ENCODE peak calls at places on chromosome 10, in seven cellular contexts. U is H1, Y is HepG2, Q is HCT116, C is K562, A is SK-N-SH, G is GM12878. F is an unnamed sample.

GRCh38 chr10:120981601-120982381 is 130.6 kb downstream of the WDR11 start:
- DNase-seq in G (no peak), A (no peak), Q (no peak), C (no peak), U (no peak), Y (no peak), F (no peak)

GRCh38 chr10:24784061-24784460 is 60.4 kb upstream of the ARHGAP21 start:
- DNase-seq in A (no peak), G (no peak), Q (no peak), U (no peak), Y (no peak), C (no peak), F (no peak)

GRCh38 chr10:50326757-50327701 is 75.7 kb upstream of the ASAH2 start:
- DNase-seq in A (no peak), G (no peak), C (peak), Y (no peak), U (no peak), Q (no peak), F (peak)

GRCh38 chr10:1402016-1402820 is 335.1 kb downstream of the ADARB2 start:
- DNase-seq in C (no peak), Y (no peak), A (peak), Q (no peak), G (no peak), U (no peak), F (no peak)

GRCh38 chr10:77156406-77156879 is 481.2 kb downstream of the KCNMA1 start:
- DNase-seq in U (no peak), C (no peak), Q (no peak), G (no peak), Y (no peak), A (no peak), F (no peak)

GRCh38 chr10:46226900-46227558 is 59.8 kb upstream of the ANTXRL start:
- DNase-seq in U (no peak), C (no peak), G (no peak), Q (no peak), A (no peak), Y (no peak), F (no peak)

GRCh38 chr10:123862421-123863188 is 29.0 kb downstream of the CPXM2 start:
- DNase-seq in C (no peak), Q (no peak), Y (no peak), U (no peak), A (no peak), G (no peak), F (no peak)

GRCh38 chr10:119667562-119668328 is 16.6 kb downstream of the BAG3 start:
- DNase-seq in C (no peak), G (no peak), Q (peak), A (peak), Y (peak), U (peak), F (peak)

GRCh38 chr10:129883637-129884389 is 80.3 kb downstream of the EBF3 start:
- DNase-seq in G (no peak), A (no peak), C (no peak), Y (no peak), U (no peak), Q (no peak), F (no peak)

GRCh38 chr10:129404091-129404490 is 63.0 kb upstream of the MGMT start:
- DNase-seq in G (no peak), U (no peak), Y (no peak), A (no peak), C (peak), Q (no peak), F (no peak)

GRCh38 chr10:133456041-133456951 is 2.6 kb downstream of the SCART1 start:
- DNase-seq in Q (no peak), C (no peak), U (no peak), G (no peak), A (no peak), Y (no peak), F (no peak)

GRCh38 chr10:1115262-1115955 is 59.2 kb downstream of the WDR37 start:
- DNase-seq in Q (no peak), A (no peak), Y (no peak), C (no peak), G (no peak), U (no peak), F (no peak)

GRCh38 chr10:6669269-6669859 is 89.3 kb upstream of the PRKCQ start:
- DNase-seq in G (no peak), C (peak), A (peak), U (no peak), Q (peak), Y (peak), F (peak)

GRCh38 chr10:95988702-95989101 is 54.7 kb upstream of the CCNJ start:
- DNase-seq in C (no peak), Y (no peak), Q (no peak), G (no peak), U (no peak), A (no peak), F (no peak)

GRCh38 chr10:128087884-128088695 is 38.1 kb downstream of the MKI67 start:
- DNase-seq in C (no peak), Y (peak), A (peak), U (no peak), Q (peak), G (no peak), F (peak)

GRCh38 chr10:98748298-98748697 is 301.6 kb upstream of the HPS1 start:
- DNase-seq in C (peak), A (peak), U (peak), Y (peak), Q (peak), G (no peak), F (no peak)

GRCh38 chr10:35352508-35352907 is 16.2 kb downstream of the CCNY start:
- DNase-seq in Q (no peak), C (no peak), U (no peak), A (no peak), G (no peak), Y (no peak), F (no peak)

GRCh38 chr10:74558403-74558802 is 268.0 kb upstream of the KAT6B start:
- DNase-seq in C (no peak), G (no peak), Y (no peak), A (no peak), Q (no peak), U (no peak), F (no peak)

GRCh38 chr10:132355754-132356153 is 23.8 kb downstream of the LRRC27 start:
- DNase-seq in Y (no peak), A (no peak), U (no peak), G (no peak), Q (no peak), C (no peak), F (no peak)

GRCh38 chr10:10785627-10786333 is 231.9 kb upstream of the CELF2 start:
- DNase-seq in C (no peak), A (no peak), Y (no peak), U (no peak), G (no peak), Q (no peak), F (no peak)

GRCh38 chr10:114309111-114309651 is 70.1 kb downstream of the VWA2 start:
- DNase-seq in Q (no peak), A (no peak), U (no peak), C (no peak), Y (no peak), G (no peak), F (no peak)

GRCh38 chr10:117549100-117549499 is 6.6 kb downstream of the EMX2 start:
- DNase-seq in U (no peak), C (no peak), G (no peak), Q (no peak), A (no peak), Y (no peak), F (no peak)

GRCh38 chr10:98528166-98528784 is 81.5 kb upstream of the HPS1 start:
- DNase-seq in A (no peak), U (no peak), Y (no peak), Q (no peak), C (no peak), G (no peak), F (no peak)

GRCh38 chr10:61989995-61990760 is 88.7 kb downstream of the ARID5B start:
- DNase-seq in Q (no peak), U (no peak), C (no peak), A (no peak), G (no peak), Y (no peak), F (no peak)

GRCh38 chr10:4847580-4848020 is 21.6 kb downstream of the AKR1E2 start:
- DNase-seq in G (no peak), Y (no peak), A (no peak), C (peak), U (no peak), Q (no peak), F (peak)

GRCh38 chr10:129481641-129482040 is 14.6 kb downstream of the MGMT start:
- DNase-seq in Q (no peak), C (no peak), G (no peak), A (no peak), Y (no peak), U (no peak), F (no peak)

GRCh38 chr10:110648743-110649651 is 4.9 kb downstream of the RBM20 start:
- DNase-seq in U (no peak), C (no peak), G (no peak), Q (no peak), Y (no peak), A (no peak), F (no peak)

GRCh38 chr10:13816195-13816926 is 229.6 kb downstream of the PRPF18 start:
- DNase-seq in A (no peak), Y (no peak), G (no peak), Q (no peak), C (no peak), U (no peak), F (no peak)

GRCh38 chr10:92413011-92413410 is 122.0 kb downstream of the MARCHF5 start:
- DNase-seq in Q (no peak), Y (no peak), G (no peak), U (no peak), A (no peak), C (no peak), F (no peak)

GRCh38 chr10:74223755-74224530 is 72.9 kb downstream of the ADK start:
- DNase-seq in G (no peak), Y (no peak), Q (peak), U (no peak), A (no peak), C (no peak), F (no peak)

GRCh38 chr10:28569506-28570159 is 36.7 kb downstream of the WAC start:
- DNase-seq in Q (no peak), U (no peak), G (no peak), Y (peak), A (no peak), C (peak), F (no peak)

GRCh38 chr10:15869935-15870334 is 9.6 kb upstream of the MINDY3 start:
- DNase-seq in Q (no peak), C (no peak), A (no peak), U (no peak), Y (no peak), G (no peak), F (no peak)

GRCh38 chr10:49277973-49278372 is 21.0 kb upstream of the C10orf71 start:
- DNase-seq in G (no peak), Q (no peak), A (no peak), U (no peak), C (no peak), Y (no peak), F (no peak)

GRCh38 chr10:49281461-49281860 is 17.5 kb upstream of the C10orf71 start:
- DNase-seq in A (peak), Q (no peak), Y (no peak), G (no peak), C (peak), U (peak), F (no peak)

GRCh38 chr10:49279015-49279880 is 19.7 kb upstream of the C10orf71 start:
- DNase-seq in Y (no peak), Q (no peak), A (no peak), G (no peak), C (no peak), U (no peak), F (no peak)

GRCh38 chr10:49278497-49278902 is 20.5 kb upstream of the C10orf71 start:
- DNase-seq in G (no peak), A (peak), Y (no peak), C (peak), Q (no peak), U (no peak), F (no peak)

DNA sequence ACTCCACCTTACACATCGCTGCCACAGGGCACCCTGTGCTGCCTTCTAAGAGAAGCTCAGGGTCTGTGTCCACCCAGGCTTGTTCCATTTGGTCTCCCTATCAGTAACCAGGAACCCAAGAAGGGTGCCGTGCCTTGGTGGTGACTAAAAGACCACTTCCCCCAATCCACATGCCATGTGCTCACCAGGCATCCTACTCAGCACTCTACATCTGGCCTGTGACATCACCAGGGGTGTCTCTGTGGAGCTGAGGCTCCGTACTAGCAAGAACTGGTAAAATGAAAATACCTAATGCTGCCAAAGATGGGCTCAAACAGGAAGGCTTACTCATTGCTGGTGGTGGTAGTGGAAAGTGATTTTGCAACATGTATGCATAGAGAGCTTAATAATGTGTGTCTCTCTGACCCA is 19.0 kb upstream of the C10orf71 start:
- DNase-seq in Y (no peak), C (no peak), U (no peak), A (no peak), G (no peak), Q (no peak), F (no peak)
- TF ChIP-seq JUND in Y (no peak), C (no peak), U (no peak), A (no peak), G (no peak), Q (no peak), F (no peak)

GRCh38 chr10:72140174-72140573 is 51.8 kb upstream of the SPOCK2 start:
- DNase-seq in Q (no peak), C (no peak), A (no peak), G (no peak), U (no peak), Y (no peak), F (no peak)

GRCh38 chr10:72146559-72147323 is 58.4 kb upstream of the SPOCK2 start:
- DNase-seq in C (no peak), Q (no peak), U (no peak), A (no peak), G (no peak), Y (no peak), F (no peak)

GRCh38 chr10:72140850-72141249 is 52.5 kb upstream of the SPOCK2 start:
- DNase-seq in Y (no peak), U (no peak), Q (no peak), A (no peak), G (no peak), C (no peak), F (no peak)

DNA sequence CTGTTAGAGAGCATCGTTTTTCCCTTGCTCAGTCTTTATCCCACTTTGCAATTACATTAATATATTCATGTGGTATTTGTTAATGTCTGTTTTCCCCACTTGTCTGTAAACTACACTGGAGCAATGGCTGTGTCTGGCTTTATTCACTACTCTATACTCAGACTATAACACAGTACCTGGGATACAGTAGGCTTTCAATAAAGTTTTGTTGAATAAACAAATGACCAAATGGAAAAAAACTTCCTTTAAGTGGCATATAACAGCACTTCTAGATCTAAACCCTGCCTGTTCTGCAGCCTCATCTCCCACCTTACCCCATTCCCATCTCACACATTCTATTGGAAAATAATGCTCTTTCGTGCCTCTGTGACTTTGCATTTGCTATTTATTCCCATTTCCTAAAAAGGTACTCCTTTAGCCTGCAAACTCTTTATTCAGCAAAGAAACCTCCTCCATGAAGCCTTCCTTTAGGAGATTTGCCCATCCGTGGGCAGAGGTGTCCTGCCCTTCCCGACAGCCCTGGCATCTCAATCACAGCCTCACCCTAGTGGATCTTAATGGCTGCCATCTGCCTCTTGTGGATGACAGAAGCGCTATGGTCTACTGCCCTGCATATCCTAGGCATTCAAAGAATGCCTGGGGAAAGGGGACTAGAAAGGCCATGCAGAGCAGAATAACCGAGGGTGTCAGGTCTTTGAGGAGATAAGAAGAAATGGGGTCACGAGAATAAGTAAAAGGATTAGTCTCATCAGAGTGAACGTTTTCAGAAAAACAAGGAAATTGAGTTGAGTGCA is 57.5 kb upstream of the SPOCK2 start:
- DNase-seq in Q (no peak), U (no peak), G (no peak), A (peak), Y (no peak), C (no peak), F (no peak)
- TF ChIP-seq JUND in Q (no peak), U (no peak), G (no peak), A (no peak), Y (no peak), C (no peak), F (no peak)

DNA sequence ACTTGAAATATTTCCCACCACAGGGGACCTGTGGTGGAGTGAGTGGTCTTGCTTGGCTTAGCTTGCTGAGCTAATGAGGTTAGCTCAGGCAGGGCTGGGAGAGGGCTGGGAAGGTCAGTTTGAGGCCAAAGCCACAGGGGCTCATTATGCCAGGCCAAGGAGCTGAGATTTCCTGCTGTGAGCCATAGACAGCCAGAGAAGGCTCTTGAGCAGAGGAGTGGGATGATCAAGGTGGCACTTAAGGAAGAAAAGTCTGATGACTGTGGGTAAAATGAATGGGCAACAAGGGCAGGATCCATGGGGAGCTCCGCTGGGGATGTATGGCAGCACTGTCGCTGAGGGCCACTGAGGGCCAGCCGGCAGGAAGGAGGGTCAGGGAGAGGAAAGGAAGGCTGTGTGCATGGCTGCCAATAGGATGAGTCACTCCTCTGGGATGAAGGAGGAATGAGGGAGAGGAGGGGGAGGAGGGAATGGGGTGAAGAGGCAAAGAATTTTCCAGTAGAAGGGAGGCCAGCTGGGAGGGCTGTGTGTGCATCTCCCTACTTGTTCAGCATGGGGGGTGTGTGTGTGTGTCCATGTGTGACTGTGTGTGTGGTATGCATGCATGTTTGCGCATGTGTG is 18.7 kb upstream of the ZNF488 start:
- DNase-seq in G (no peak), A (no peak), Q (peak), U (peak), Y (peak), C (no peak), F (no peak)
- TF ChIP-seq JUND in G (no peak), A (peak), Q (peak), U (peak), Y (peak), C (no peak), F (no peak)

DNA sequence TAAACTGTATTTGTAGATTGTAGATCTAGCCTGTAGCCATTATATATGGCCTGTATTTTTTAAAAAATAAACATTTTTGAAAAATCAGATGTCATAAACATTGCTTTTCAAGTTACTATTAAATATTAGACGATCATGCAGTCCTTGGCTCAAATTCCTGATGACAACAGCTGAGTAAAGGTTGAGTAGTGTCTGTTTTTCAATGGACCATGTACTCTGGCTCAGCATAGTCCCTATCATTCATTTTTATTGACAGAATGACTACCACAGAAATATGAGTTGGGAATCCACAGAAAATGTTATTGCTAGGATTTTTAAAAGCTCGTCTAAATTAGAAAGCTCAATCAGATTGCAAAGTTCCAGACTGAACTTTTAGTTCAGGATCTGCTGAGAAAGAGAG is 145.4 kb downstream of the SORCS1 start:
- DNase-seq in Q (no peak), U (no peak), Y (no peak), C (no peak), G (no peak), A (no peak), F (no peak)
- TF ChIP-seq JUND in Q (no peak), U (no peak), Y (no peak), C (no peak), G (no peak), A (no peak), F (no peak)

DNA sequence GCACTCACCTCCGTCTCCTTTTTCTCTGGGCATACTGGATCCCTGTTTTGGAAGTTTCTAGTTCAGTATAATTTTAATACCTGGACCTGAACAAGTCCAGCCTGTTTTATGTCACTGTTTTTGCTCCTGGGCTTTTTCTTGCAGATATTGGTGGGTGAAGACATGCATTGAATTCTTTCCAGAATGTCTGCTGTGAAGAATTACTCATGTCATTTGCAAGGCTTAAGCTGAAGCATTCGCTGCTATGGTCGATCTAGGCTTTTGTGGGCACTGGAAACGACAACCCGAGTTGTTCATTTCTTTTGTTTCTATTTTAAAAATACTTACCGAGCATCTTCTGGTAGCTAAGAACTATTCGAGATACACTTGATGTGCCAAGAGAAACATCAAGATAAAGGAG is 36.7 kb downstream of the TCF7L2 start:
- DNase-seq in Y (no peak), G (no peak), U (no peak), C (no peak), A (no peak), Q (no peak), F (no peak)
- TF ChIP-seq JUND in Y (no peak), G (no peak), U (no peak), C (no peak), A (no peak), Q (no peak), F (no peak)

DNA sequence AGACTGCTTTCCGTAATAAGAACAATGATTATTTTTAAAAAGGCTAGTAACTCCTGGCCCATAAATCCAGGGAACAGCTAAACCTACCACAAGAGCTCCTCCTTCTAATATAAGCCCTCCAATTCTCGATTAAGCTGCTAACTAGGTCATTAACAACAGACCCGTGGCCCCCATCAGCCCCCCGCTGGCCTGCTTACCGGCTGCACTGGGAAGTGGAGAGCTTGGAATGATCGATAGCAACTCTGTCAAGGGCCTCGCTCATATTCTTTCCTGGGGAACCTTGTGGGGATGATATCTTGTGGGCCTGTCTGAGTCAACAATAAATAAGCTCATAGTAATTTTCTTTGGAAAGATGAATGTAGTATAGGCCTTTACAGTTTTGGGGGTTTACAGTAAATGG is 353.5 kb downstream of the TCERG1L start:
- DNase-seq in A (no peak), Q (no peak), Y (no peak), G (no peak), U (no peak), C (no peak), F (no peak)
- TF ChIP-seq JUND in A (no peak), Q (no peak), Y (no peak), G (no peak), U (no peak), C (no peak), F (no peak)